ENCODE peak calls at places on chromosomes 12 and 14, in five cellular contexts. One of them, this sample, is unnamed.

GRCh38 chr14:99467338-99468075 is 13.2 kb downstream of the SETD3 start:
- DNase-seq in fibroblast of gingiva: no peak
- DNase-seq in neuronal stem cell: no peak
- DNase-seq in astrocyte: no peak
- DNase-seq in H4: no peak
- DNase-seq in this sample: no peak

GRCh38 chr14:50232276-50232642 is 881 bp upstream of the SOS2 start:
- DNase-seq in fibroblast of gingiva: no peak
- DNase-seq in neuronal stem cell: no peak
- DNase-seq in astrocyte: no peak
- DNase-seq in H4: no peak
- DNase-seq in this sample: no peak

GRCh38 chr14:103699901-103700752 is 15.1 kb downstream of the XRCC3 start:
- DNase-seq in fibroblast of gingiva: peak
- DNase-seq in neuronal stem cell: no peak
- DNase-seq in astrocyte: no peak
- DNase-seq in H4: no peak
- DNase-seq in this sample: no peak

GRCh38 chr14:43754838-43755237 is 752.2 kb downstream of the FSCB start:
- DNase-seq in fibroblast of gingiva: no peak
- DNase-seq in neuronal stem cell: peak
- DNase-seq in astrocyte: no peak
- DNase-seq in H4: no peak
- DNase-seq in this sample: no peak

GRCh38 chr14:54931598-54932340 is 29.1 kb upstream of the GCH1 start:
- DNase-seq in fibroblast of gingiva: no peak
- DNase-seq in neuronal stem cell: no peak
- DNase-seq in astrocyte: no peak
- DNase-seq in H4: no peak
- DNase-seq in this sample: no peak

GRCh38 chr14:50910495-50911420 is 33.5 kb downstream of the PYGL start:
- DNase-seq in fibroblast of gingiva: no peak
- DNase-seq in neuronal stem cell: no peak
- DNase-seq in astrocyte: no peak
- DNase-seq in H4: no peak
- DNase-seq in this sample: no peak

GRCh38 chr12:23083267-23083666 is 458.3 kb downstream of the ETNK1 start:
- DNase-seq in fibroblast of gingiva: peak
- DNase-seq in neuronal stem cell: no peak
- DNase-seq in astrocyte: peak
- DNase-seq in H4: peak
- DNase-seq in this sample: peak

GRCh38 chr12:21769311-21769710 is 5.2 kb downstream of the KCNJ8 start:
- DNase-seq in fibroblast of gingiva: peak
- DNase-seq in neuronal stem cell: no peak
- DNase-seq in astrocyte: no peak
- DNase-seq in H4: no peak
- DNase-seq in this sample: no peak

GRCh38 chr12:128693115-128693514 is 130.6 kb downstream of the SLC15A4 start:
- DNase-seq in fibroblast of gingiva: no peak
- DNase-seq in neuronal stem cell: no peak
- DNase-seq in astrocyte: no peak
- DNase-seq in H4: no peak
- DNase-seq in this sample: no peak

GRCh38 chr14:56972948-56973347 is 162.7 kb upstream of the OTX2 start:
- DNase-seq in fibroblast of gingiva: no peak
- DNase-seq in neuronal stem cell: no peak
- DNase-seq in astrocyte: no peak
- DNase-seq in H4: no peak
- DNase-seq in this sample: no peak

GRCh38 chr12:82682851-82683261 is 3.9 kb upstream of the TMTC2 start:
- DNase-seq in fibroblast of gingiva: peak
- DNase-seq in neuronal stem cell: no peak
- DNase-seq in astrocyte: no peak
- DNase-seq in H4: no peak
- DNase-seq in this sample: no peak

GRCh38 chr12:88775742-88776151 is 195.5 kb upstream of the KITLG start:
- DNase-seq in fibroblast of gingiva: no peak
- DNase-seq in neuronal stem cell: no peak
- DNase-seq in astrocyte: no peak
- DNase-seq in H4: no peak
- DNase-seq in this sample: no peak

GRCh38 chr12:1807107-1807478 is 13.3 kb upstream of the LRTM2 start:
- DNase-seq in fibroblast of gingiva: no peak
- DNase-seq in neuronal stem cell: no peak
- DNase-seq in astrocyte: no peak
- DNase-seq in H4: no peak
- DNase-seq in this sample: no peak

GRCh38 chr12:6265038-6265405 is 45.5 kb upstream of the PLEKHG6 start:
- DNase-seq in fibroblast of gingiva: no peak
- DNase-seq in neuronal stem cell: no peak
- DNase-seq in astrocyte: no peak
- DNase-seq in H4: no peak
- DNase-seq in this sample: no peak

GRCh38 chr12:25200703-25201102 is 5.7 kb downstream of the ETFRF1 start:
- DNase-seq in fibroblast of gingiva: peak
- DNase-seq in neuronal stem cell: no peak
- DNase-seq in astrocyte: peak
- DNase-seq in H4: no peak
- DNase-seq in this sample: peak

GRCh38 chr14:104135121-104135903 is 3.1 kb upstream of the KIF26A start:
- DNase-seq in fibroblast of gingiva: no peak
- DNase-seq in neuronal stem cell: no peak
- DNase-seq in astrocyte: no peak
- DNase-seq in H4: peak
- DNase-seq in this sample: no peak

This sample was measured in M059J.